ENCODE peak calls at places on chromosomes 16 and 17, in five cellular contexts. One of them, this sample, is unnamed.

GRCh38 chr16:4501071-4501478 is 24.9 kb downstream of the HMOX2 start:
- DNase-seq in DMS53: no peak
- DNase-seq in Daoy: no peak
- DNase-seq in iPS DF 19.7: no peak
- DNase-seq in fibroblast of lung: peak; percentile 55
- DNase-seq in this sample: peak; percentile 33

GRCh38 chr17:69423450-69423849 is 9.0 kb downstream of the MAP2K6 start:
- DNase-seq in DMS53: no peak
- DNase-seq in Daoy: peak; percentile 20
- DNase-seq in iPS DF 19.7: no peak
- DNase-seq in fibroblast of lung: no peak
- DNase-seq in this sample: no peak

GRCh38 chr16:8686031-8686621 is 11.7 kb downstream of the ABAT start:
- DNase-seq in DMS53: peak; percentile 77
- DNase-seq in Daoy: no peak
- DNase-seq in iPS DF 19.7: no peak
- DNase-seq in fibroblast of lung: no peak
- DNase-seq in this sample: no peak

GRCh38 chr17:19002805-19003542 is 1.6 kb downstream of the FAM83G start:
- DNase-seq in DMS53: no peak
- DNase-seq in Daoy: peak; percentile 55
- DNase-seq in iPS DF 19.7: no peak
- DNase-seq in fibroblast of lung: peak; percentile 77
- DNase-seq in this sample: peak; percentile 34

GRCh38 chr17:76270127-76270592 is 5.0 kb downstream of the UBALD2 start:
- DNase-seq in DMS53: no peak
- DNase-seq in Daoy: no peak
- DNase-seq in iPS DF 19.7: no peak
- DNase-seq in fibroblast of lung: no peak
- DNase-seq in this sample: no peak

GRCh38 chr17:51000835-51001638 is 119.6 kb downstream of the SPAG9 start:
- DNase-seq in DMS53: peak; percentile 84
- DNase-seq in Daoy: peak; percentile 26
- DNase-seq in iPS DF 19.7: peak; percentile 9
- DNase-seq in fibroblast of lung: peak; percentile 66
- DNase-seq in this sample: peak; percentile 76

GRCh38 chr17:6701719-6702118 is 11.4 kb downstream of the SLC13A5 start:
- DNase-seq in DMS53: peak; percentile 42
- DNase-seq in Daoy: peak; percentile 62
- DNase-seq in iPS DF 19.7: no peak
- DNase-seq in fibroblast of lung: no peak
- DNase-seq in this sample: no peak

GRCh38 chr17:4440690-4441686 is 7.2 kb downstream of the SPNS3 start:
- DNase-seq in DMS53: no peak
- DNase-seq in Daoy: no peak
- DNase-seq in iPS DF 19.7: no peak
- DNase-seq in fibroblast of lung: no peak
- DNase-seq in this sample: no peak

GRCh38 chr16:81012974-81013373 is 6.0 kb downstream of the CENPN start:
- DNase-seq in DMS53: no peak
- DNase-seq in Daoy: no peak
- DNase-seq in iPS DF 19.7: no peak
- DNase-seq in fibroblast of lung: no peak
- DNase-seq in this sample: no peak

GRCh38 chr17:30571921-30572320 is 94.7 kb downstream of the GOSR1 start:
- DNase-seq in DMS53: no peak
- DNase-seq in Daoy: no peak
- DNase-seq in iPS DF 19.7: no peak
- DNase-seq in fibroblast of lung: no peak
- DNase-seq in this sample: no peak

This sample was measured in renal cortical epithelial cell.